ENCODE peak calls at places on chromosome 2, in ten cellular contexts. R is head of caudate nucleus; J is left ventricle myocardium superior; E is stimulated activated CD4-positive, alpha-beta T cell treated with anti-CD3 and anti-CD28 coated beads, Interleukin-4, amount 100 ng/mL, for 4 hours; T is globus pallidus; C is HuH-7.5; L is Daoy; S is retina; H is SJSA1; G is HTR-8/SVneo. Z is an unnamed sample.

GRCh38 chr2:27041708-27042107 is 8.9 kb downstream of the TMEM214 start:
- DNase-seq in R (no peak), J (no peak), E (no peak), T (no peak), C (no peak), L (peak; percentile 73), S (peak; percentile 17), H (peak; percentile 89), G (no peak), Z (no peak)

GRCh38 chr2:107094450-107094986 is 208.6 kb upstream of the ST6GAL2 start:
- DNase-seq in R (no peak), J (no peak), E (no peak), T (no peak), C (no peak), L (no peak), S (no peak), H (no peak), G (no peak), Z (no peak)

GRCh38 chr2:203867561-203868200 is at the start of gene CTLA4:
- DNase-seq in R (no peak), J (no peak), E (peak; percentile 27), T (no peak), C (no peak), L (no peak), S (no peak), H (no peak), G (no peak), Z (no peak)

GRCh38 chr2:37802899-37803379 is 122.1 kb upstream of the RMDN2 start:
- DNase-seq in R (no peak), J (no peak), E (no peak), T (no peak), C (no peak), L (peak; percentile 85), S (no peak), H (peak; percentile 94), G (peak; percentile 69), Z (no peak)

GRCh38 chr2:175892046-175892445 is 110.0 kb downstream of the LNPK start:
- DNase-seq in R (no peak), J (no peak), E (no peak), T (no peak), C (no peak), L (no peak), S (no peak), H (no peak), G (no peak), Z (no peak)

GRCh38 chr2:144359684-144360083 is 160.2 kb downstream of the ZEB2 start:
- DNase-seq in R (no peak), J (no peak), E (no peak), T (no peak), C (no peak), L (no peak), S (no peak), H (no peak), G (no peak), Z (no peak)

GRCh38 chr2:27887830-27888229 is 2.4 kb downstream of the RBKS start:
- DNase-seq in R (no peak), J (no peak), E (no peak), T (no peak), C (no peak), L (no peak), S (no peak), H (no peak), G (no peak), Z (no peak)

GRCh38 chr2:218962859-218963492 is 3.5 kb downstream of the CDK5R2 start:
- DNase-seq in R (peak; percentile 66), J (peak; percentile 79), E (peak; percentile 15), T (peak; percentile 43), C (peak; percentile 82), L (peak; percentile 95), S (peak; percentile 98), H (peak; percentile 24), G (no peak), Z (no peak)

GRCh38 chr2:130963849-130964793 is 127.4 kb downstream of the ARHGEF4 start:
- DNase-seq in R (no peak), J (peak; percentile 42), E (no peak), T (no peak), C (no peak), L (peak; percentile 52), S (peak; percentile 81), H (no peak), G (peak; percentile 20), Z (no peak)

GRCh38 chr2:5984946-5985345 is 292.8 kb downstream of the SOX11 start:
- DNase-seq in R (no peak), J (no peak), E (no peak), T (no peak), C (no peak), L (no peak), S (no peak), H (no peak), G (no peak), Z (no peak)

GRCh38 chr2:174694196-174694878 is 69.9 kb downstream of the CHRNA1 start:
- DNase-seq in R (no peak), J (no peak), E (no peak), T (no peak), C (no peak), L (no peak), S (no peak), H (no peak), G (no peak), Z (no peak)